ENCODE peak calls at places on chromosomes 3 and 15, in nine cellular contexts. One of them, this sample, is unnamed.

GRCh38 chr3:177491301-177492031 is 294.2 kb upstream of the TBL1XR1 start:
- DNase-seq in GM13977: no peak
- DNase-seq in activated naive CD4-positive, alpha-beta T cell treated with anti-CD3 and anti-CD28 coated beads, Interleukin-2, amount 10 ng/mL, durations not matched to agents 7 days and 5 days: no peak
- DNase-seq in GM23338: no peak
- DNase-seq in LoVo: no peak
- DNase-seq in GDM1: no peak
- DNase-seq in anterior cingulate cortex: peak
- DNase-seq in dermis blood vessel endothelial cell: peak
- DNase-seq in HTR-8/SVneo: no peak
- DNase-seq in this sample: no peak

GRCh38 chr3:83523470-83524073 is 1435.2 kb upstream of the CADM2 start:
- DNase-seq in GM13977: peak
- DNase-seq in activated naive CD4-positive, alpha-beta T cell treated with anti-CD3 and anti-CD28 coated beads, Interleukin-2, amount 10 ng/mL, durations not matched to agents 7 days and 5 days: no peak
- DNase-seq in GM23338: peak
- DNase-seq in LoVo: peak
- DNase-seq in GDM1: peak
- DNase-seq in anterior cingulate cortex: no peak
- DNase-seq in dermis blood vessel endothelial cell: peak
- DNase-seq in HTR-8/SVneo: peak
- DNase-seq in this sample: no peak

GRCh38 chr3:129144786-129145185 is 16.1 kb downstream of the ISY1 start:
- DNase-seq in GM13977: no peak
- DNase-seq in activated naive CD4-positive, alpha-beta T cell treated with anti-CD3 and anti-CD28 coated beads, Interleukin-2, amount 10 ng/mL, durations not matched to agents 7 days and 5 days: no peak
- DNase-seq in GM23338: no peak
- DNase-seq in LoVo: no peak
- DNase-seq in GDM1: no peak
- DNase-seq in anterior cingulate cortex: no peak
- DNase-seq in dermis blood vessel endothelial cell: no peak
- DNase-seq in HTR-8/SVneo: no peak
- DNase-seq in this sample: no peak

GRCh38 chr3:155270485-155271342 is 22.8 kb downstream of the STRIT1 start:
- DNase-seq in GM13977: no peak
- DNase-seq in activated naive CD4-positive, alpha-beta T cell treated with anti-CD3 and anti-CD28 coated beads, Interleukin-2, amount 10 ng/mL, durations not matched to agents 7 days and 5 days: no peak
- DNase-seq in GM23338: no peak
- DNase-seq in LoVo: no peak
- DNase-seq in GDM1: no peak
- DNase-seq in anterior cingulate cortex: no peak
- DNase-seq in dermis blood vessel endothelial cell: no peak
- DNase-seq in HTR-8/SVneo: no peak
- DNase-seq in this sample: no peak

GRCh38 chr3:160568989-160569388 is 3.6 kb upstream of the KPNA4 start:
- DNase-seq in GM13977: no peak
- DNase-seq in activated naive CD4-positive, alpha-beta T cell treated with anti-CD3 and anti-CD28 coated beads, Interleukin-2, amount 10 ng/mL, durations not matched to agents 7 days and 5 days: no peak
- DNase-seq in GM23338: no peak
- DNase-seq in LoVo: no peak
- DNase-seq in GDM1: no peak
- DNase-seq in anterior cingulate cortex: no peak
- DNase-seq in dermis blood vessel endothelial cell: no peak
- DNase-seq in HTR-8/SVneo: no peak
- DNase-seq in this sample: no peak

GRCh38 chr3:186315581-186316354 is 46.3 kb downstream of the DGKG start:
- DNase-seq in GM13977: no peak
- DNase-seq in activated naive CD4-positive, alpha-beta T cell treated with anti-CD3 and anti-CD28 coated beads, Interleukin-2, amount 10 ng/mL, durations not matched to agents 7 days and 5 days: no peak
- DNase-seq in GM23338: no peak
- DNase-seq in LoVo: no peak
- DNase-seq in GDM1: no peak
- DNase-seq in anterior cingulate cortex: no peak
- DNase-seq in dermis blood vessel endothelial cell: no peak
- DNase-seq in HTR-8/SVneo: no peak
- DNase-seq in this sample: no peak

GRCh38 chr15:70563561-70564095 is 199.7 kb downstream of the UACA start:
- DNase-seq in GM13977: no peak
- DNase-seq in activated naive CD4-positive, alpha-beta T cell treated with anti-CD3 and anti-CD28 coated beads, Interleukin-2, amount 10 ng/mL, durations not matched to agents 7 days and 5 days: no peak
- DNase-seq in GM23338: no peak
- DNase-seq in LoVo: no peak
- DNase-seq in GDM1: no peak
- DNase-seq in anterior cingulate cortex: no peak
- DNase-seq in dermis blood vessel endothelial cell: no peak
- DNase-seq in HTR-8/SVneo: no peak
- DNase-seq in this sample: no peak

GRCh38 chr15:66864871-66865281 is 162.8 kb downstream of the SMAD6 start:
- DNase-seq in GM13977: no peak
- DNase-seq in activated naive CD4-positive, alpha-beta T cell treated with anti-CD3 and anti-CD28 coated beads, Interleukin-2, amount 10 ng/mL, durations not matched to agents 7 days and 5 days: no peak
- DNase-seq in GM23338: no peak
- DNase-seq in LoVo: no peak
- DNase-seq in GDM1: no peak
- DNase-seq in anterior cingulate cortex: no peak
- DNase-seq in dermis blood vessel endothelial cell: no peak
- DNase-seq in HTR-8/SVneo: no peak
- DNase-seq in this sample: no peak

GRCh38 chr3:42510325-42510724 is 7.9 kb downstream of the VIPR1 start:
- DNase-seq in GM13977: no peak
- DNase-seq in activated naive CD4-positive, alpha-beta T cell treated with anti-CD3 and anti-CD28 coated beads, Interleukin-2, amount 10 ng/mL, durations not matched to agents 7 days and 5 days: no peak
- DNase-seq in GM23338: no peak
- DNase-seq in LoVo: peak
- DNase-seq in GDM1: no peak
- DNase-seq in anterior cingulate cortex: no peak
- DNase-seq in dermis blood vessel endothelial cell: no peak
- DNase-seq in HTR-8/SVneo: no peak
- DNase-seq in this sample: no peak

GRCh38 chr3:195063596-195064193 is 207.3 kb downstream of the XXYLT1 start:
- DNase-seq in GM13977: no peak
- DNase-seq in activated naive CD4-positive, alpha-beta T cell treated with anti-CD3 and anti-CD28 coated beads, Interleukin-2, amount 10 ng/mL, durations not matched to agents 7 days and 5 days: no peak
- DNase-seq in GM23338: no peak
- DNase-seq in LoVo: no peak
- DNase-seq in GDM1: no peak
- DNase-seq in anterior cingulate cortex: no peak
- DNase-seq in dermis blood vessel endothelial cell: no peak
- DNase-seq in HTR-8/SVneo: no peak
- DNase-seq in this sample: no peak

GRCh38 chr3:47578119-47578630 is 490 bp downstream of the CSPG5 start:
- DNase-seq in GM13977: peak
- DNase-seq in activated naive CD4-positive, alpha-beta T cell treated with anti-CD3 and anti-CD28 coated beads, Interleukin-2, amount 10 ng/mL, durations not matched to agents 7 days and 5 days: peak
- DNase-seq in GM23338: peak
- DNase-seq in LoVo: peak
- DNase-seq in GDM1: no peak
- DNase-seq in anterior cingulate cortex: peak
- DNase-seq in dermis blood vessel endothelial cell: peak
- DNase-seq in HTR-8/SVneo: peak
- DNase-seq in this sample: peak

GRCh38 chr3:78917541-78917940 is 850.3 kb downstream of the ROBO1 start:
- DNase-seq in GM13977: no peak
- DNase-seq in activated naive CD4-positive, alpha-beta T cell treated with anti-CD3 and anti-CD28 coated beads, Interleukin-2, amount 10 ng/mL, durations not matched to agents 7 days and 5 days: no peak
- DNase-seq in GM23338: no peak
- DNase-seq in LoVo: no peak
- DNase-seq in GDM1: no peak
- DNase-seq in anterior cingulate cortex: no peak
- DNase-seq in dermis blood vessel endothelial cell: no peak
- DNase-seq in HTR-8/SVneo: no peak
- DNase-seq in this sample: no peak

GRCh38 chr3:70186221-70186620 is 126.2 kb downstream of the MDFIC2 start:
- DNase-seq in GM13977: no peak
- DNase-seq in activated naive CD4-positive, alpha-beta T cell treated with anti-CD3 and anti-CD28 coated beads, Interleukin-2, amount 10 ng/mL, durations not matched to agents 7 days and 5 days: no peak
- DNase-seq in GM23338: no peak
- DNase-seq in LoVo: no peak
- DNase-seq in GDM1: no peak
- DNase-seq in anterior cingulate cortex: no peak
- DNase-seq in dermis blood vessel endothelial cell: no peak
- DNase-seq in HTR-8/SVneo: no peak
- DNase-seq in this sample: no peak

GRCh38 chr3:158830391-158830790 is 28.5 kb downstream of the MFSD1 start:
- DNase-seq in GM13977: no peak
- DNase-seq in activated naive CD4-positive, alpha-beta T cell treated with anti-CD3 and anti-CD28 coated beads, Interleukin-2, amount 10 ng/mL, durations not matched to agents 7 days and 5 days: no peak
- DNase-seq in GM23338: no peak
- DNase-seq in LoVo: no peak
- DNase-seq in GDM1: no peak
- DNase-seq in anterior cingulate cortex: no peak
- DNase-seq in dermis blood vessel endothelial cell: no peak
- DNase-seq in HTR-8/SVneo: no peak
- DNase-seq in this sample: no peak

GRCh38 chr3:120025520-120025919 is 68.7 kb downstream of the GSK3B start:
- DNase-seq in GM13977: no peak
- DNase-seq in activated naive CD4-positive, alpha-beta T cell treated with anti-CD3 and anti-CD28 coated beads, Interleukin-2, amount 10 ng/mL, durations not matched to agents 7 days and 5 days: no peak
- DNase-seq in GM23338: no peak
- DNase-seq in LoVo: no peak
- DNase-seq in GDM1: no peak
- DNase-seq in anterior cingulate cortex: no peak
- DNase-seq in dermis blood vessel endothelial cell: no peak
- DNase-seq in HTR-8/SVneo: no peak
- DNase-seq in this sample: no peak

GRCh38 chr3:184227481-184227935 is 1.9 kb upstream of the VWA5B2 start:
- DNase-seq in GM13977: peak
- DNase-seq in activated naive CD4-positive, alpha-beta T cell treated with anti-CD3 and anti-CD28 coated beads, Interleukin-2, amount 10 ng/mL, durations not matched to agents 7 days and 5 days: peak
- DNase-seq in GM23338: peak
- DNase-seq in LoVo: peak
- DNase-seq in GDM1: peak
- DNase-seq in anterior cingulate cortex: no peak
- DNase-seq in dermis blood vessel endothelial cell: peak
- DNase-seq in HTR-8/SVneo: peak
- DNase-seq in this sample: peak